ENCODE peak calls at places on chromosome 1, in seven cellular contexts. Z is left lung, N is PC-9, C is tibial nerve, T is HCT116, F is cardiac muscle cell, G is fibroblast of lung. D is an unnamed sample. For H3K4me1, the result is how much of the 10 kb centered on the place peaks cover.

GRCh38 chr1:9406111-9406510 is 113.4 kb downstream of the SPSB1 start:
- DNase-seq in T (no peak), C (no peak), G (no peak), N (no peak), F (no peak), Z (no peak), D (no peak)

GRCh38 chr1:80882552-80882951 is 918.2 kb upstream of the ADGRL2 start:
- DNase-seq in N (no peak), C (no peak), T (no peak), F (peak), G (peak), Z (no peak), D (no peak)

GRCh38 chr1:6054596-6054995 is 8.9 kb downstream of the KCNAB2 start:
- DNase-seq in C (no peak), N (no peak), T (no peak), G (no peak), Z (no peak), F (no peak), D (no peak)

GRCh38 chr1:108646661-108647269 is 14.1 kb downstream of the HENMT1 start:
- DNase-seq in C (peak), F (peak), G (peak), N (peak), T (no peak), Z (peak), D (no peak)

GRCh38 chr1:84374991-84375838 is 23.1 kb upstream of the DNASE2B start:
- DNase-seq in N (no peak), G (peak), Z (no peak), T (no peak), C (peak), F (peak), D (no peak)

GRCh38 chr1:51328926-51329325 is 1.4 kb downstream of the TTC39A start:
- DNase-seq in G (no peak), C (no peak), F (no peak), T (no peak), Z (no peak), N (no peak), D (no peak)

GRCh38 chr1:53575141-53575947 is 116.1 kb downstream of the DMRTB1 start:
- DNase-seq in T (no peak), N (no peak), F (no peak), G (no peak), C (no peak), Z (no peak), D (peak)

GRCh38 chr1:69911301-69911801 is 294.0 kb downstream of the LRRC40 start:
- DNase-seq in N (no peak), F (peak), Z (no peak), G (peak), C (no peak), T (no peak), D (no peak)

GRCh38 chr1:170765712-170766330 is 101.9 kb downstream of the PRRX1 start:
- DNase-seq in N (no peak), Z (no peak), G (peak), T (peak), C (peak), F (peak), D (no peak)

GRCh38 chr1:7389201-7389785 is 381.8 kb upstream of the VAMP3 start:
- DNase-seq in T (no peak), Z (no peak), N (no peak), F (peak), G (peak), C (no peak), D (no peak)
- H3K27ac ChIP-seq in T (no peak), Z (peak), N (no peak), F (peak), G (peak), C (no peak), D (no peak)

GRCh38 chr1:115643219-115643618 is 1.4 kb downstream of the VANGL1 start:
- DNase-seq in N (no peak), T (no peak), Z (no peak), C (no peak), G (no peak), F (no peak), D (no peak)
- H3K4me3 ChIP-seq in N (peak), T (peak), Z (peak), C (peak), G (peak), F (peak), D (peak)

GRCh38 chr1:24955161-24955560 is 25.1 kb upstream of the RUNX3 start:
- DNase-seq in C (no peak), Z (no peak), G (peak), T (peak), F (peak), N (peak), D (no peak)

GRCh38 chr1:24955779-24956365 is 25.8 kb upstream of the RUNX3 start:
- DNase-seq in N (no peak), F (no peak), T (no peak), C (no peak), Z (no peak), G (no peak), D (no peak)

GRCh38 chr1:24957808-24958752 is 28.0 kb upstream of the RUNX3 start:
- DNase-seq in F (no peak), T (no peak), G (no peak), N (no peak), Z (no peak), C (no peak), D (no peak)

GRCh38 chr1:24958766-24959622 is 28.9 kb upstream of the RUNX3 start:
- DNase-seq in N (no peak), F (no peak), G (no peak), Z (no peak), T (no peak), C (no peak), D (no peak)

GRCh38 chr1:24957016-24957807 is 27.1 kb upstream of the RUNX3 start:
- DNase-seq in F (no peak), G (no peak), C (no peak), Z (no peak), T (no peak), N (no peak), D (no peak)
- H3K4me1 ChIP-seq in F (under half), G (under half), C (under half), Z (under half), T (under half), N (under half), D (under half)

GRCh38 chr1:116697892-116698595 is 30.5 kb upstream of the IGSF3 start:
- DNase-seq in G (no peak), N (no peak), T (no peak), F (no peak), Z (no peak), C (no peak), D (no peak)
- H3K27ac ChIP-seq in G (no peak), N (peak), T (no peak), F (no peak), Z (no peak), C (no peak), D (no peak)

D was measured in breast epithelium.